ENCODE peak calls at places on chromosomes 1 and 21, in ten cellular contexts. E is WTC11, C is AG04449, J is testis, U is dorsolateral prefrontal cortex, F is HepG2, Q is choroid plexus epithelial cell, D is bronchial epithelial cell, L is H9, S is glutamatergic neuron. B is an unnamed sample.

GRCh38 chr1:25031966-25032667 is 102.0 kb upstream of the RUNX3 start:
- DNase-seq in Q (peak), E (no peak), J (no peak), L (no peak), F (no peak), D (peak), U (no peak), C (peak), S (no peak), B (peak)

GRCh38 chr1:156471496-156472490 is 28.8 kb downstream of the MEF2D start:
- DNase-seq in S (no peak), D (no peak), Q (peak), F (peak), L (no peak), E (no peak), U (no peak), J (peak), C (no peak), B (no peak)

GRCh38 chr1:84159533-84160240 is 15.6 kb downstream of the PRKACB start:
- DNase-seq in Q (no peak), E (no peak), D (no peak), U (no peak), F (no peak), L (no peak), J (no peak), C (no peak), S (no peak), B (no peak)

GRCh38 chr1:30778156-30778978 is 20.8 kb upstream of the LAPTM5 start:
- DNase-seq in C (no peak), L (no peak), D (peak), U (peak), S (no peak), F (no peak), E (no peak), Q (peak), J (no peak), B (peak)

GRCh38 chr1:2050793-2051682 is 827 bp downstream of the PRKCZ start:
- DNase-seq in S (no peak), Q (no peak), C (no peak), L (no peak), F (no peak), E (peak), J (no peak), U (no peak), D (no peak), B (no peak)

GRCh38 chr1:193479187-193479586 is 292.8 kb upstream of the B3GALT2 start:
- DNase-seq in J (no peak), Q (no peak), D (no peak), F (no peak), C (no peak), S (no peak), E (no peak), U (no peak), L (no peak), B (no peak)

GRCh38 chr1:46298387-46298786 is 5.0 kb downstream of the LRRC41 start:
- DNase-seq in C (no peak), F (no peak), Q (no peak), D (no peak), L (no peak), U (no peak), S (no peak), J (no peak), E (no peak), B (no peak)

GRCh38 chr1:165598676-165599059 is 32.4 kb upstream of the MGST3 start:
- DNase-seq in E (no peak), Q (no peak), S (no peak), J (no peak), L (peak), F (no peak), D (peak), U (no peak), C (no peak), B (no peak)

GRCh38 chr1:193569696-193570269 is 383.4 kb upstream of the B3GALT2 start:
- DNase-seq in J (no peak), F (no peak), S (no peak), U (no peak), Q (peak), E (no peak), L (no peak), C (peak), D (peak), B (no peak)

GRCh38 chr1:239387304-239388231 is 1.2 kb downstream of the CHRM3 start:
- DNase-seq in J (peak), F (no peak), U (peak), D (no peak), S (peak), Q (no peak), E (peak), L (peak), C (no peak), B (peak)

GRCh38 chr1:88022507-88022906 is 661.6 kb upstream of the PKN2 start:
- DNase-seq in D (no peak), Q (no peak), U (no peak), S (no peak), C (no peak), F (no peak), E (no peak), L (no peak), J (no peak), B (no peak)

GRCh38 chr1:109040627-109041613 is 982 bp downstream of the WDR47 start:
- DNase-seq in E (peak), D (peak), J (no peak), F (no peak), U (peak), C (no peak), L (peak), Q (peak), S (peak), B (peak)

GRCh38 chr1:175267716-175268416 is 75.3 kb upstream of the KIAA0040 start:
- DNase-seq in Q (peak), C (no peak), D (no peak), L (no peak), E (no peak), F (no peak), S (peak), U (no peak), J (peak), B (no peak)

GRCh38 chr1:6602669-6603423 is at the start of gene KLHL21:
- DNase-seq in D (peak), F (peak), J (peak), S (peak), Q (peak), L (peak), U (peak), E (peak), C (no peak), B (peak)

GRCh38 chr21:32940079-32941014 is 85.4 kb upstream of the OLIG2 start:
- DNase-seq in F (peak), D (peak), J (peak), L (peak), S (peak), C (no peak), Q (peak), U (peak), E (peak), B (peak)

GRCh38 chr1:48077860-48078259 is 80.7 kb upstream of the TRABD2B start:
- DNase-seq in S (no peak), L (no peak), C (no peak), Q (peak), E (no peak), J (no peak), D (no peak), F (no peak), U (no peak), B (no peak)

GRCh38 chr1:27557596-27558340 is 46.2 kb downstream of the AHDC1 start:
- DNase-seq in S (no peak), Q (no peak), L (peak), C (no peak), E (peak), D (peak), J (no peak), U (no peak), F (no peak), B (peak)

GRCh38 chr1:44894591-44894990 is 51.5 kb upstream of the PTCH2 start:
- DNase-seq in E (no peak), F (no peak), S (no peak), D (peak), Q (peak), L (no peak), J (no peak), C (peak), U (no peak), B (no peak)

GRCh38 chr21:45468051-45468970 is 63.3 kb downstream of the COL18A1 start:
- DNase-seq in J (no peak), D (no peak), S (peak), L (no peak), Q (no peak), U (no peak), E (no peak), C (no peak), F (no peak), B (no peak)

GRCh38 chr1:179881642-179882252 is 338 bp upstream of the TOR1AIP1 start:
- DNase-seq in D (no peak), E (no peak), S (no peak), F (peak), Q (peak), L (no peak), J (peak), U (peak), C (peak), B (peak)

GRCh38 chr1:63547621-63548294 is 24.4 kb downstream of the EFCAB7 start:
- DNase-seq in Q (peak), S (no peak), F (no peak), J (peak), E (no peak), D (peak), L (no peak), C (no peak), U (no peak), B (peak)

GRCh38 chr1:31788825-31789256 is 24.7 kb upstream of the ADGRB2 start:
- DNase-seq in L (no peak), Q (peak), D (peak), J (no peak), E (no peak), F (peak), C (peak), S (no peak), U (no peak), B (peak)

GRCh38 chr1:151711940-151712339 is 4.7 kb downstream of the CELF3 start:
- DNase-seq in J (no peak), D (no peak), U (no peak), E (no peak), S (no peak), L (no peak), F (no peak), C (no peak), Q (no peak), B (no peak)

GRCh38 chr21:37866027-37866426 is 50.2 kb downstream of the KCNJ6 start:
- DNase-seq in Q (peak), L (no peak), C (no peak), J (no peak), S (no peak), D (peak), E (no peak), U (no peak), F (no peak), B (peak)

GRCh38 chr1:1281533-1282321 is 1.5 kb downstream of the SCNN1D start:
- DNase-seq in J (peak), Q (no peak), D (peak), S (peak), L (no peak), U (no peak), E (peak), F (peak), C (no peak), B (peak)

GRCh38 chr1:234265861-234266260 is 107.4 kb upstream of the COA6 start:
- DNase-seq in U (no peak), D (no peak), L (no peak), S (no peak), F (peak), J (no peak), E (no peak), C (no peak), Q (no peak), B (no peak)

GRCh38 chr1:18950415-18951026 is 6.0 kb downstream of the IFFO2 start:
- DNase-seq in F (no peak), Q (no peak), C (no peak), J (no peak), D (no peak), U (no peak), E (no peak), L (no peak), S (no peak), B (no peak)

GRCh38 chr1:2072109-2072806 is 22.0 kb downstream of the PRKCZ start:
- DNase-seq in Q (no peak), J (no peak), U (no peak), E (no peak), D (no peak), C (no peak), S (no peak), L (no peak), F (no peak), B (no peak)

GRCh38 chr1:3732747-3733602 is 19.3 kb upstream of the CCDC27 start:
- DNase-seq in U (no peak), J (no peak), F (no peak), Q (no peak), L (peak), S (peak), E (peak), C (no peak), D (no peak), B (no peak)

GRCh38 chr1:185016880-185017279 is 28.5 kb upstream of the RNF2 start:
- DNase-seq in U (no peak), D (peak), S (no peak), Q (peak), E (no peak), F (no peak), J (no peak), C (no peak), L (no peak), B (peak)

GRCh38 chr1:204213668-204214662 is at the start of gene GOLT1A:
- DNase-seq in U (peak), E (peak), C (peak), J (peak), Q (peak), S (peak), L (peak), D (peak), F (peak), B (peak)

GRCh38 chr1:23798662-23799142 is 1.9 kb downstream of the GALE start:
- DNase-seq in Q (no peak), L (no peak), C (no peak), D (no peak), F (no peak), E (peak), U (no peak), J (no peak), S (no peak), B (no peak)

GRCh38 chr1:3662080-3662671 is 9.9 kb downstream of the TP73 start:
- DNase-seq in Q (no peak), L (no peak), S (peak), U (no peak), D (no peak), C (no peak), E (peak), J (no peak), F (no peak), B (no peak)

GRCh38 chr1:56284933-56285332 is 294.4 kb downstream of the PLPP3 start:
- DNase-seq in Q (peak), S (no peak), C (peak), E (no peak), D (no peak), J (no peak), F (peak), U (no peak), L (no peak), B (peak)

GRCh38 chr1:244163131-244163530 is 112.0 kb downstream of the ZBTB18 start:
- DNase-seq in J (no peak), E (no peak), U (no peak), L (no peak), F (no peak), D (no peak), S (no peak), Q (peak), C (no peak), B (peak)

GRCh38 chr1:200704991-200705390 is 33.7 kb upstream of the CAMSAP2 start:
- DNase-seq in L (no peak), F (no peak), C (no peak), U (no peak), Q (no peak), J (no peak), S (no peak), E (no peak), D (no peak), B (no peak)

GRCh38 chr1:223390618-223391017 is 2.6 kb upstream of the CCDC185 start:
- DNase-seq in J (no peak), E (no peak), L (no peak), F (no peak), Q (no peak), C (no peak), S (no peak), U (no peak), D (peak), B (no peak)
- TF ChIP-seq CTCF in J (no peak), E (no peak), L (no peak), F (no peak), Q (no peak), C (no peak), S (no peak), U (no peak), D (no peak), B (no peak)

DNA sequence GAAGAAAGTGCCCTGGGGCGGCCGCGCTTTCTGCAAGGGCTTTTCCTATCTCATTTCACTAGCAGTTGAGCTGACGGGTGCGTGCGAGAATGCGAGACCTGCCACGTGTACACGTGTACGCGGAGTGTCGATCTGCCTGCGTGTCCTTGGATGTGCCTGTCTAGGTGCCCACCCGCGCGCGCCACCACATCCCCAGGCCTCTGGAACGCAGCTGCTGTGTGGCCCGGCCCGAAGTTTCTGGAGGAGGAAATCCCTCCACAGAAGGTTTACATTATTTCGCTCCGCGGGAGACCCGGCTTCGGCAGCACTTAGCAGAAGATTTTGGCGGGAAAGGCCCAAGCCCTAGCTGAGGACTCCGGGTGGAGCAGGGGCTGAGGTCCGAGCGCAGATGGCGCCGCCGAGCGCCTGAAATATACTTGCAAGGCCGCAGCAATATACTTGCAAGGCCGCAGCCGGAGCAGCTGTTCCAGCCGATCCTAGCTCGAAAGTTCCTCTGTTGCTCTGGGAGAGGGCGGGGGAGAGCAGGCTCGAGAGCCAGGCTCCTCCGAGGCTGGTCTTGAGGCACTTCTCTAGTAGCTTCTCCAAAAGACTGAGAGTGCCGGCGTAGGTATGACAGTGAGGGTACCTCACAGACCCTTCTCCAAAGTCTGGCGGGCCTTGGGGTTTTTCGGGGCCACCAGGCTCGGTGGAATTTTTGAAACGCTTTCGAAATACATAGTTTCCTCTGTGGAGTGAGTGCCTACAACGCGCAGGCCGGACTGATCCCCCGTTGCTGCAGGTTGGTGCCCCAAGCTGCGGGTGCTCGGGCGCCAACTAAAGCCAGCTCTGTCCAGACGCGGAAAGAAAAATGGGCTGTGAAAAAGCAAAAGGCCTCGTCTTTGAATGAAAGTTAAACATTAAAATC is 3.8 kb downstream of the TBX15 start:
- DNase-seq in U (no peak), S (peak), C (no peak), Q (peak), F (no peak), E (peak), L (peak), D (no peak), J (no peak), B (no peak)
- TF ChIP-seq CTCF in U (no peak), S (no peak), C (no peak), Q (peak), F (no peak), E (no peak), L (peak), D (no peak), J (no peak), B (no peak)

GRCh38 chr1:229714306-229714705 is 88.3 kb downstream of the URB2 start:
- DNase-seq in S (no peak), U (no peak), F (no peak), C (no peak), J (no peak), L (no peak), E (no peak), Q (no peak), D (no peak), B (no peak)

GRCh38 chr1:229717774-229718173 is 91.7 kb downstream of the URB2 start:
- DNase-seq in C (no peak), S (no peak), J (no peak), U (no peak), F (peak), D (no peak), L (no peak), Q (peak), E (no peak), B (no peak)

GRCh38 chr1:229716692-229717091 is 90.6 kb downstream of the URB2 start:
- DNase-seq in Q (no peak), D (no peak), J (no peak), E (no peak), U (no peak), L (no peak), F (no peak), C (no peak), S (peak), B (no peak)

GRCh38 chr1:229716064-229716463 is 90.0 kb downstream of the URB2 start:
- DNase-seq in C (no peak), S (no peak), J (no peak), F (no peak), Q (peak), L (peak), E (peak), U (no peak), D (no peak), B (no peak)

GRCh38 chr1:229714964-229715603 is 89.0 kb downstream of the URB2 start:
- DNase-seq in Q (no peak), F (peak), D (peak), J (no peak), S (no peak), L (peak), E (peak), U (no peak), C (no peak), B (peak)
- TF ChIP-seq CTCF in Q (no peak), F (peak), D (peak), J (no peak), S (no peak), L (peak), E (no peak), U (no peak), C (peak), B (peak)

GRCh38 chr1:154627247-154628121 is 19.5 kb upstream of the ADAR start:
- DNase-seq in L (peak), J (peak), F (peak), U (peak), C (no peak), E (peak), S (peak), Q (peak), D (peak), B (peak)
- TF ChIP-seq CTCF in L (no peak), J (no peak), F (peak), U (peak), C (no peak), E (no peak), S (no peak), Q (no peak), D (no peak), B (no peak)

B was measured in MCF 10A.